ENCODE peak calls at places on chromosomes 16 and 17, in nine cellular contexts. One of them, this sample, is unnamed.

GRCh38 chr16:56817056-56817455 is 48.0 kb upstream of the SLC12A3 start:
- DNase-seq in head of caudate nucleus: no peak
- DNase-seq in activated CD4-positive, alpha-beta T cell treated with anti-CD3 and anti-CD28 coated beads, Interleukin-2, amount 10 ng/mL, durations not matched to agents 7 days and 5 days: no peak
- DNase-seq in body of pancreas: no peak
- DNase-seq in H9: no peak
- DNase-seq in activated naive CD8-positive, alpha-beta T cell treated with anti-CD3 and anti-CD28 coated beads, Interleukin-2, amount 50 U/mL, for 24 hours: no peak
- DNase-seq in SHP77: no peak
- DNase-seq in GM19239: no peak
- DNase-seq in IMR-90: no peak
- DNase-seq in this sample: no peak

GRCh38 chr16:52497067-52497816 is 49.7 kb downstream of the TOX3 start:
- DNase-seq in head of caudate nucleus: no peak
- DNase-seq in activated CD4-positive, alpha-beta T cell treated with anti-CD3 and anti-CD28 coated beads, Interleukin-2, amount 10 ng/mL, durations not matched to agents 7 days and 5 days: no peak
- DNase-seq in body of pancreas: no peak
- DNase-seq in H9: no peak
- DNase-seq in activated naive CD8-positive, alpha-beta T cell treated with anti-CD3 and anti-CD28 coated beads, Interleukin-2, amount 50 U/mL, for 24 hours: no peak
- DNase-seq in SHP77: peak; percentile 84
- DNase-seq in GM19239: no peak
- DNase-seq in IMR-90: no peak
- DNase-seq in this sample: no peak

GRCh38 chr16:11253995-11254912 is 1.8 kb downstream of the SOCS1 start:
- DNase-seq in head of caudate nucleus: no peak
- DNase-seq in activated CD4-positive, alpha-beta T cell treated with anti-CD3 and anti-CD28 coated beads, Interleukin-2, amount 10 ng/mL, durations not matched to agents 7 days and 5 days: peak; percentile 25
- DNase-seq in body of pancreas: no peak
- DNase-seq in H9: no peak
- DNase-seq in activated naive CD8-positive, alpha-beta T cell treated with anti-CD3 and anti-CD28 coated beads, Interleukin-2, amount 50 U/mL, for 24 hours: no peak
- DNase-seq in SHP77: no peak
- DNase-seq in GM19239: no peak
- DNase-seq in IMR-90: peak; percentile 16
- DNase-seq in this sample: no peak

GRCh38 chr16:66135376-66135775 is 231.1 kb upstream of the CDH5 start:
- DNase-seq in head of caudate nucleus: no peak
- DNase-seq in activated CD4-positive, alpha-beta T cell treated with anti-CD3 and anti-CD28 coated beads, Interleukin-2, amount 10 ng/mL, durations not matched to agents 7 days and 5 days: no peak
- DNase-seq in body of pancreas: peak; percentile 12
- DNase-seq in H9: no peak
- DNase-seq in activated naive CD8-positive, alpha-beta T cell treated with anti-CD3 and anti-CD28 coated beads, Interleukin-2, amount 50 U/mL, for 24 hours: no peak
- DNase-seq in SHP77: no peak
- DNase-seq in GM19239: no peak
- DNase-seq in IMR-90: peak; percentile 25
- DNase-seq in this sample: no peak

GRCh38 chr17:66652840-66653507 is 181.9 kb upstream of the CACNG5 start:
- DNase-seq in head of caudate nucleus: no peak
- DNase-seq in activated CD4-positive, alpha-beta T cell treated with anti-CD3 and anti-CD28 coated beads, Interleukin-2, amount 10 ng/mL, durations not matched to agents 7 days and 5 days: no peak
- DNase-seq in body of pancreas: no peak
- DNase-seq in H9: no peak
- DNase-seq in activated naive CD8-positive, alpha-beta T cell treated with anti-CD3 and anti-CD28 coated beads, Interleukin-2, amount 50 U/mL, for 24 hours: no peak
- DNase-seq in SHP77: no peak
- DNase-seq in GM19239: no peak
- DNase-seq in IMR-90: peak; percentile 74
- DNase-seq in this sample: no peak

GRCh38 chr16:76287466-76287865 is 10.3 kb downstream of the CNTNAP4 start:
- DNase-seq in head of caudate nucleus: no peak
- DNase-seq in activated CD4-positive, alpha-beta T cell treated with anti-CD3 and anti-CD28 coated beads, Interleukin-2, amount 10 ng/mL, durations not matched to agents 7 days and 5 days: no peak
- DNase-seq in body of pancreas: no peak
- DNase-seq in H9: no peak
- DNase-seq in activated naive CD8-positive, alpha-beta T cell treated with anti-CD3 and anti-CD28 coated beads, Interleukin-2, amount 50 U/mL, for 24 hours: no peak
- DNase-seq in SHP77: no peak
- DNase-seq in GM19239: no peak
- DNase-seq in IMR-90: no peak
- DNase-seq in this sample: no peak

GRCh38 chr16:87849419-87850008 is 19.8 kb downstream of the SLC7A5 start:
- DNase-seq in head of caudate nucleus: no peak
- DNase-seq in activated CD4-positive, alpha-beta T cell treated with anti-CD3 and anti-CD28 coated beads, Interleukin-2, amount 10 ng/mL, durations not matched to agents 7 days and 5 days: no peak
- DNase-seq in body of pancreas: no peak
- DNase-seq in H9: no peak
- DNase-seq in activated naive CD8-positive, alpha-beta T cell treated with anti-CD3 and anti-CD28 coated beads, Interleukin-2, amount 50 U/mL, for 24 hours: no peak
- DNase-seq in SHP77: no peak
- DNase-seq in GM19239: no peak
- DNase-seq in IMR-90: no peak
- DNase-seq in this sample: no peak

GRCh38 chr17:65137076-65137935 is at the start of gene RGS9:
- DNase-seq in head of caudate nucleus: peak; percentile 89
- DNase-seq in activated CD4-positive, alpha-beta T cell treated with anti-CD3 and anti-CD28 coated beads, Interleukin-2, amount 10 ng/mL, durations not matched to agents 7 days and 5 days: peak; percentile 86
- DNase-seq in body of pancreas: peak; percentile 93
- DNase-seq in H9: peak; percentile 98
- DNase-seq in activated naive CD8-positive, alpha-beta T cell treated with anti-CD3 and anti-CD28 coated beads, Interleukin-2, amount 50 U/mL, for 24 hours: peak; percentile 85
- DNase-seq in SHP77: peak; percentile 74
- DNase-seq in GM19239: peak; percentile 70
- DNase-seq in IMR-90: peak; percentile 52
- DNase-seq in this sample: peak; percentile 53

GRCh38 chr16:67539691-67540635 is 11.3 kb downstream of the RIPOR1 start:
- DNase-seq in head of caudate nucleus: no peak
- DNase-seq in activated CD4-positive, alpha-beta T cell treated with anti-CD3 and anti-CD28 coated beads, Interleukin-2, amount 10 ng/mL, durations not matched to agents 7 days and 5 days: no peak
- DNase-seq in body of pancreas: no peak
- DNase-seq in H9: no peak
- DNase-seq in activated naive CD8-positive, alpha-beta T cell treated with anti-CD3 and anti-CD28 coated beads, Interleukin-2, amount 50 U/mL, for 24 hours: no peak
- DNase-seq in SHP77: no peak
- DNase-seq in GM19239: no peak
- DNase-seq in IMR-90: no peak
- DNase-seq in this sample: no peak

GRCh38 chr17:65633988-65634387 is 72.5 kb upstream of the AXIN2 start:
- DNase-seq in head of caudate nucleus: no peak
- DNase-seq in activated CD4-positive, alpha-beta T cell treated with anti-CD3 and anti-CD28 coated beads, Interleukin-2, amount 10 ng/mL, durations not matched to agents 7 days and 5 days: no peak
- DNase-seq in body of pancreas: no peak
- DNase-seq in H9: no peak
- DNase-seq in activated naive CD8-positive, alpha-beta T cell treated with anti-CD3 and anti-CD28 coated beads, Interleukin-2, amount 50 U/mL, for 24 hours: no peak
- DNase-seq in SHP77: no peak
- DNase-seq in GM19239: no peak
- DNase-seq in IMR-90: no peak
- DNase-seq in this sample: no peak

GRCh38 chr16:80191928-80192327 is 348.9 kb upstream of the DYNLRB2 start:
- DNase-seq in head of caudate nucleus: no peak
- DNase-seq in activated CD4-positive, alpha-beta T cell treated with anti-CD3 and anti-CD28 coated beads, Interleukin-2, amount 10 ng/mL, durations not matched to agents 7 days and 5 days: no peak
- DNase-seq in body of pancreas: no peak
- DNase-seq in H9: no peak
- DNase-seq in activated naive CD8-positive, alpha-beta T cell treated with anti-CD3 and anti-CD28 coated beads, Interleukin-2, amount 50 U/mL, for 24 hours: no peak
- DNase-seq in SHP77: no peak
- DNase-seq in GM19239: no peak
- DNase-seq in IMR-90: no peak
- DNase-seq in this sample: no peak

GRCh38 chr16:83669456-83669855 is 138.3 kb upstream of the HSBP1 start:
- DNase-seq in head of caudate nucleus: no peak
- DNase-seq in activated CD4-positive, alpha-beta T cell treated with anti-CD3 and anti-CD28 coated beads, Interleukin-2, amount 10 ng/mL, durations not matched to agents 7 days and 5 days: no peak
- DNase-seq in body of pancreas: no peak
- DNase-seq in H9: no peak
- DNase-seq in activated naive CD8-positive, alpha-beta T cell treated with anti-CD3 and anti-CD28 coated beads, Interleukin-2, amount 50 U/mL, for 24 hours: no peak
- DNase-seq in SHP77: no peak
- DNase-seq in GM19239: no peak
- DNase-seq in IMR-90: no peak
- DNase-seq in this sample: no peak

GRCh38 chr17:80586464-80587228 is 42.0 kb downstream of the RPTOR start:
- DNase-seq in head of caudate nucleus: no peak
- DNase-seq in activated CD4-positive, alpha-beta T cell treated with anti-CD3 and anti-CD28 coated beads, Interleukin-2, amount 10 ng/mL, durations not matched to agents 7 days and 5 days: no peak
- DNase-seq in body of pancreas: peak; percentile 32
- DNase-seq in H9: no peak
- DNase-seq in activated naive CD8-positive, alpha-beta T cell treated with anti-CD3 and anti-CD28 coated beads, Interleukin-2, amount 50 U/mL, for 24 hours: no peak
- DNase-seq in SHP77: peak; percentile 95
- DNase-seq in GM19239: no peak
- DNase-seq in IMR-90: peak; percentile 90
- DNase-seq in this sample: no peak

GRCh38 chr17:28252436-28252835 is 66.6 kb upstream of the TMEM97 start:
- DNase-seq in head of caudate nucleus: no peak
- DNase-seq in activated CD4-positive, alpha-beta T cell treated with anti-CD3 and anti-CD28 coated beads, Interleukin-2, amount 10 ng/mL, durations not matched to agents 7 days and 5 days: no peak
- DNase-seq in body of pancreas: no peak
- DNase-seq in H9: no peak
- DNase-seq in activated naive CD8-positive, alpha-beta T cell treated with anti-CD3 and anti-CD28 coated beads, Interleukin-2, amount 50 U/mL, for 24 hours: no peak
- DNase-seq in SHP77: no peak
- DNase-seq in GM19239: no peak
- DNase-seq in IMR-90: peak; percentile 62
- DNase-seq in this sample: no peak

GRCh38 chr16:49952386-49952785 is 72.6 kb upstream of the CNEP1R1 start:
- DNase-seq in head of caudate nucleus: no peak
- DNase-seq in activated CD4-positive, alpha-beta T cell treated with anti-CD3 and anti-CD28 coated beads, Interleukin-2, amount 10 ng/mL, durations not matched to agents 7 days and 5 days: no peak
- DNase-seq in body of pancreas: no peak
- DNase-seq in H9: no peak
- DNase-seq in activated naive CD8-positive, alpha-beta T cell treated with anti-CD3 and anti-CD28 coated beads, Interleukin-2, amount 50 U/mL, for 24 hours: no peak
- DNase-seq in SHP77: no peak
- DNase-seq in GM19239: no peak
- DNase-seq in IMR-90: no peak
- DNase-seq in this sample: no peak

GRCh38 chr16:50534958-50535357 is 13.2 kb upstream of the NKD1 start:
- DNase-seq in head of caudate nucleus: no peak
- DNase-seq in activated CD4-positive, alpha-beta T cell treated with anti-CD3 and anti-CD28 coated beads, Interleukin-2, amount 10 ng/mL, durations not matched to agents 7 days and 5 days: no peak
- DNase-seq in body of pancreas: no peak
- DNase-seq in H9: no peak
- DNase-seq in activated naive CD8-positive, alpha-beta T cell treated with anti-CD3 and anti-CD28 coated beads, Interleukin-2, amount 50 U/mL, for 24 hours: no peak
- DNase-seq in SHP77: no peak
- DNase-seq in GM19239: no peak
- DNase-seq in IMR-90: no peak
- DNase-seq in this sample: no peak

GRCh38 chr17:32266389-32267269 is 997 bp downstream of the RHBDL3 start:
- DNase-seq in head of caudate nucleus: no peak
- DNase-seq in activated CD4-positive, alpha-beta T cell treated with anti-CD3 and anti-CD28 coated beads, Interleukin-2, amount 10 ng/mL, durations not matched to agents 7 days and 5 days: peak; percentile 38
- DNase-seq in body of pancreas: peak; percentile 19
- DNase-seq in H9: peak; percentile 69
- DNase-seq in activated naive CD8-positive, alpha-beta T cell treated with anti-CD3 and anti-CD28 coated beads, Interleukin-2, amount 50 U/mL, for 24 hours: peak; percentile 19
- DNase-seq in SHP77: no peak
- DNase-seq in GM19239: peak; percentile 47
- DNase-seq in IMR-90: no peak
- DNase-seq in this sample: no peak

GRCh38 chr17:18267366-18267765 is 6.9 kb downstream of the MIEF2 start:
- DNase-seq in head of caudate nucleus: no peak
- DNase-seq in activated CD4-positive, alpha-beta T cell treated with anti-CD3 and anti-CD28 coated beads, Interleukin-2, amount 10 ng/mL, durations not matched to agents 7 days and 5 days: no peak
- DNase-seq in body of pancreas: no peak
- DNase-seq in H9: peak; percentile 37
- DNase-seq in activated naive CD8-positive, alpha-beta T cell treated with anti-CD3 and anti-CD28 coated beads, Interleukin-2, amount 50 U/mL, for 24 hours: no peak
- DNase-seq in SHP77: no peak
- DNase-seq in GM19239: no peak
- DNase-seq in IMR-90: no peak
- DNase-seq in this sample: no peak

GRCh38 chr16:17358846-17359245 is 111.9 kb downstream of the XYLT1 start:
- DNase-seq in head of caudate nucleus: no peak
- DNase-seq in activated CD4-positive, alpha-beta T cell treated with anti-CD3 and anti-CD28 coated beads, Interleukin-2, amount 10 ng/mL, durations not matched to agents 7 days and 5 days: no peak
- DNase-seq in body of pancreas: no peak
- DNase-seq in H9: no peak
- DNase-seq in activated naive CD8-positive, alpha-beta T cell treated with anti-CD3 and anti-CD28 coated beads, Interleukin-2, amount 50 U/mL, for 24 hours: no peak
- DNase-seq in SHP77: no peak
- DNase-seq in GM19239: no peak
- DNase-seq in IMR-90: no peak
- DNase-seq in this sample: no peak

GRCh38 chr16:47180073-47180472 is 36.3 kb upstream of the NETO2 start:
- DNase-seq in head of caudate nucleus: no peak
- DNase-seq in activated CD4-positive, alpha-beta T cell treated with anti-CD3 and anti-CD28 coated beads, Interleukin-2, amount 10 ng/mL, durations not matched to agents 7 days and 5 days: no peak
- DNase-seq in body of pancreas: no peak
- DNase-seq in H9: no peak
- DNase-seq in activated naive CD8-positive, alpha-beta T cell treated with anti-CD3 and anti-CD28 coated beads, Interleukin-2, amount 50 U/mL, for 24 hours: no peak
- DNase-seq in SHP77: no peak
- DNase-seq in GM19239: no peak
- DNase-seq in IMR-90: no peak
- DNase-seq in this sample: no peak

GRCh38 chr17:50423553-50424159 is 2.4 kb upstream of the ACSF2 start:
- DNase-seq in head of caudate nucleus: no peak
- DNase-seq in activated CD4-positive, alpha-beta T cell treated with anti-CD3 and anti-CD28 coated beads, Interleukin-2, amount 10 ng/mL, durations not matched to agents 7 days and 5 days: no peak
- DNase-seq in body of pancreas: peak; percentile 49
- DNase-seq in H9: no peak
- DNase-seq in activated naive CD8-positive, alpha-beta T cell treated with anti-CD3 and anti-CD28 coated beads, Interleukin-2, amount 50 U/mL, for 24 hours: no peak
- DNase-seq in SHP77: peak; percentile 37
- DNase-seq in GM19239: no peak
- DNase-seq in IMR-90: peak; percentile 91
- DNase-seq in this sample: no peak

This sample was measured in GM12864.